ENCODE peak calls at places on chromosome 17, in four cellular contexts. H is GM20000, M is neural crest cell, G is heart left ventricle. R is an unnamed sample.

GRCh38 chr17:59513934-59514841 is 51.2 kb upstream of the DHX40 start:
- DNase-seq in M (no peak), G (peak), H (no peak), R (no peak)

GRCh38 chr17:30375661-30376060 is 3.1 kb upstream of the CPD start:
- DNase-seq in H (no peak), G (no peak), M (no peak), R (no peak)

GRCh38 chr17:61444831-61445230 is 7.4 kb upstream of the TBX4 start:
- DNase-seq in H (peak), G (no peak), M (no peak), R (no peak)

GRCh38 chr17:49146620-49147306 is 14.2 kb downstream of the B4GALNT2 start:
- DNase-seq in H (no peak), G (no peak), M (no peak), R (no peak)

GRCh38 chr17:79131274-79131635 is 56.6 kb downstream of the ENGASE start:
- DNase-seq in M (no peak), H (no peak), G (no peak), R (no peak)

GRCh38 chr17:56681561-56682266 is 88.2 kb downstream of the NOG start:
- DNase-seq in M (no peak), H (no peak), G (no peak), R (no peak)

GRCh38 chr17:47905221-47905733 is 9.2 kb downstream of the SP2 start:
- DNase-seq in G (peak), H (no peak), M (no peak), R (no peak)

GRCh38 chr17:17347234-17347955 is 44.2 kb downstream of the NT5M start:
- DNase-seq in M (no peak), G (no peak), H (no peak), R (no peak)

GRCh38 chr17:8791910-8792270 is 7.3 kb downstream of the MFSD6L start:
- DNase-seq in G (no peak), M (no peak), H (no peak), R (no peak)

GRCh38 chr17:46726106-46726670 is 92.3 kb downstream of the WNT3 start:
- DNase-seq in H (no peak), G (no peak), M (no peak), R (no peak)

GRCh38 chr17:44414394-44415155 is 25.1 kb upstream of the ITGA2B start:
- DNase-seq in M (no peak), H (no peak), G (no peak), R (no peak)

GRCh38 chr17:79850571-79851460 is 11.6 kb upstream of the CBX4 start:
- DNase-seq in G (no peak), H (no peak), M (no peak), R (no peak)

GRCh38 chr17:10842658-10843057 is 4.8 kb upstream of the PIRT start:
- DNase-seq in G (no peak), M (no peak), H (no peak), R (no peak)

GRCh38 chr17:13736915-13737314 is 135.2 kb upstream of the HS3ST3A1 start:
- DNase-seq in H (no peak), G (no peak), M (no peak), R (no peak)

GRCh38 chr17:74758846-74759163 is 10.4 kb downstream of the NHERF1 start:
- DNase-seq in M (no peak), G (no peak), H (no peak), R (no peak)

GRCh38 chr17:50087246-50087911 is 7.8 kb upstream of the PDK2 start:
- DNase-seq in M (peak), G (peak), H (peak), R (peak)

GRCh38 chr17:79042421-79043190 is 18.6 kb downstream of the C1QTNF1 start:
- DNase-seq in H (peak), M (no peak), G (peak), R (no peak)

GRCh38 chr17:82253179-82253544 is 20.3 kb downstream of the CSNK1D start:
- DNase-seq in M (no peak), G (no peak), H (no peak), R (no peak)

GRCh38 chr17:17743391-17744112 is 62.3 kb downstream of the RAI1 start:
- DNase-seq in G (no peak), H (no peak), M (no peak), R (no peak)

GRCh38 chr17:39939588-39940419 is 12.3 kb downstream of the LRRC3C start:
- DNase-seq in G (peak), M (no peak), H (peak), R (peak)

GRCh38 chr17:79691931-79692330 is 38.8 kb upstream of the ENPP7 start:
- DNase-seq in M (no peak), H (no peak), G (no peak), R (no peak)

GRCh38 chr17:75764711-75765421 is at the start of gene GALK1:
- DNase-seq in M (peak), G (peak), H (peak), R (peak)

GRCh38 chr17:29659155-29659554 is 36.4 kb upstream of the CORO6 start:
- DNase-seq in M (no peak), G (no peak), H (no peak), R (no peak)

GRCh38 chr17:4953461-4953961 is 2.6 kb downstream of the ENO3 start:
- DNase-seq in M (no peak), H (no peak), G (no peak), R (no peak)

GRCh38 chr17:79954281-79955166 is 81.1 kb downstream of the TBC1D16 start:
- DNase-seq in M (no peak), H (no peak), G (no peak), R (no peak)

GRCh38 chr17:55301521-55302406 is 37.0 kb downstream of the HLF start:
- DNase-seq in G (peak), M (no peak), H (no peak), R (no peak)

GRCh38 chr17:82281502-82282238 is 8.2 kb upstream of the CSNK1D start:
- DNase-seq in H (no peak), M (no peak), G (no peak), R (no peak)

GRCh38 chr17:31163091-31163781 is 68.5 kb downstream of the NF1 start:
- DNase-seq in H (no peak), M (no peak), G (no peak), R (no peak)

GRCh38 chr17:28916302-28916934 is 13.5 kb upstream of the DHRS13 start:
- DNase-seq in G (no peak), H (peak), M (peak), R (no peak)

GRCh38 chr17:51487947-51488346 is 227.6 kb downstream of the UTP18 start:
- DNase-seq in M (no peak), G (no peak), H (no peak), R (no peak)

GRCh38 chr17:2267354-2267753 is 36.2 kb downstream of the SMG6 start:
- DNase-seq in H (no peak), M (no peak), G (no peak), R (no peak)

GRCh38 chr17:77887464-77888241 is 70.8 kb upstream of the TNRC6C start:
- DNase-seq in H (no peak), M (no peak), G (peak), R (peak)

GRCh38 chr17:10613775-10614513 is 43.2 kb downstream of the MYH3 start:
- DNase-seq in G (no peak), M (no peak), H (no peak), R (no peak)

GRCh38 chr17:38558751-38559024 is 47.1 kb downstream of the SRCIN1 start:
- DNase-seq in G (no peak), H (no peak), M (no peak), R (no peak)
- TF ChIP-seq CTCF in G (no peak), H (no peak), M (no peak), R (no peak)

GRCh38 chr17:73247728-73248127 is 14.0 kb downstream of the CPSF4L start:
- DNase-seq in M (no peak), G (no peak), H (no peak), R (no peak)
- TF ChIP-seq CTCF in M (no peak), G (no peak), H (no peak), R (peak)

GRCh38 chr17:68910256-68910705 is 44.9 kb downstream of the ABCA8 start:
- DNase-seq in G (peak), M (no peak), H (no peak), R (no peak)

GRCh38 chr17:68909066-68909465 is 46.1 kb downstream of the ABCA8 start:
- DNase-seq in G (peak), H (peak), M (no peak), R (peak)

GRCh38 chr17:68908045-68908444 is 47.1 kb downstream of the ABCA8 start:
- DNase-seq in M (no peak), G (no peak), H (no peak), R (peak)

GRCh38 chr17:68903294-68903693 is 51.9 kb downstream of the ABCA8 start:
- DNase-seq in M (no peak), G (no peak), H (no peak), R (no peak)

DNA sequence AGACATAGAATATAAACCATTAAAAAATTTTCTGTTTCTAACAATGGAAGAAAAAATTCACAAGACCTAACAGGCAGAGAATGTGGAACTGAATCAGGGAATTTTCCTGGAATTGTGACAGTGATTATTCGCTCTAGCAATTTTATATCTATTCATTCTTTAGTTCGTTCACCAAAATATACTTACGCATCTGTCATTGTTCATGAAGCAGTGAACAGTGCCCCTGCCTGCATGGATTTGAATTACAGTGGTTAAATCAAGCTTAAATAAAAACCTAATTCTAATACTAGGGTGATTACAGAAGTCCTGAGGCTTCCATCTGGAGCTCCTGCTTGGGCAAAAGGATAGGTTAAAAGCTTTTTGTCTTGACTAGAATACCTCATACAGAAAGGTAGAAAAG is 48.6 kb downstream of the ABCA8 start:
- DNase-seq in M (no peak), H (no peak), G (no peak), R (no peak)
- TF ChIP-seq CTCF in M (peak), H (no peak), G (peak), R (peak)

GRCh38 chr17:27609606-27610303 is 21.2 kb upstream of the LGALS9 start:
- DNase-seq in H (peak), M (no peak), G (peak), R (no peak)
- TF ChIP-seq CTCF in H (peak), M (peak), G (peak), R (peak)

GRCh38 chr17:45581860-45582259 is 91.3 kb upstream of the PLEKHM1 start:
- DNase-seq in G (no peak), H (no peak), M (no peak), R (no peak)
- TF ChIP-seq CTCF in G (no peak), H (no peak), M (no peak), R (no peak)